ENCODE peak calls at places on chromosomes 7 and 10, in nine cellular contexts. O is H9; W is prostate gland; Z is anterior cingulate cortex; P is activated naive CD8-positive, alpha-beta T cell treated with anti-CD3 and anti-CD28 coated beads for 36 hours; G is psoas muscle; U is HL-60; V is cortex of kidney; S is GF-D8. T is an unnamed sample.

GRCh38 chr10:77173615-77174461 is 463.8 kb downstream of the KCNMA1 start:
- DNase-seq in O (peak), W (peak), Z (peak), P (peak), G (peak), U (peak), V (no peak), S (peak), T (no peak)

GRCh38 chr10:102718220-102718619 is 3.8 kb downstream of the SFXN2 start:
- DNase-seq in O (peak), W (no peak), Z (no peak), P (no peak), G (peak), U (no peak), V (no peak), S (peak), T (no peak)

GRCh38 chr10:44947356-44948152 is 12.0 kb upstream of the RASSF4 start:
- DNase-seq in O (peak), W (no peak), Z (no peak), P (no peak), G (no peak), U (no peak), V (no peak), S (peak), T (no peak)

GRCh38 chr10:28540145-28540544 is 7.2 kb downstream of the WAC start:
- DNase-seq in O (no peak), W (no peak), Z (no peak), P (no peak), G (no peak), U (no peak), V (no peak), S (no peak), T (no peak)

GRCh38 chr10:37535459-37536246 is 321.8 kb downstream of the ZNF248 start:
- DNase-seq in O (no peak), W (no peak), Z (no peak), P (no peak), G (no peak), U (no peak), V (no peak), S (no peak), T (no peak)

GRCh38 chr7:124152859-124153692 is 120.2 kb upstream of the TMEM229A start:
- DNase-seq in O (peak), W (no peak), Z (no peak), P (no peak), G (no peak), U (peak), V (no peak), S (no peak), T (no peak)

GRCh38 chr10:88386878-88387773 is 196.0 kb downstream of the RNLS start:
- DNase-seq in O (peak), W (no peak), Z (peak), P (no peak), G (no peak), U (peak), V (no peak), S (no peak), T (peak)

GRCh38 chr7:94003446-94004023 is 620 bp downstream of the BET1 start:
- DNase-seq in O (no peak), W (no peak), Z (no peak), P (peak), G (no peak), U (no peak), V (no peak), S (no peak), T (no peak)

GRCh38 chr10:30784521-30784895 is 155.0 kb upstream of the LYZL2 start:
- DNase-seq in O (no peak), W (no peak), Z (no peak), P (no peak), G (no peak), U (peak), V (no peak), S (no peak), T (no peak)

GRCh38 chr7:88522771-88523316 is 216.2 kb upstream of the STEAP4 start:
- DNase-seq in O (no peak), W (no peak), Z (no peak), P (no peak), G (no peak), U (no peak), V (no peak), S (no peak), T (no peak)

GRCh38 chr7:81525901-81526300 is 243.9 kb downstream of the HGF start:
- DNase-seq in O (no peak), W (no peak), Z (no peak), P (no peak), G (no peak), U (no peak), V (no peak), S (no peak), T (no peak)

GRCh38 chr10:24920907-24921881 is 31.2 kb downstream of the PRTFDC1 start:
- DNase-seq in O (peak), W (no peak), Z (peak), P (peak), G (no peak), U (no peak), V (no peak), S (peak), T (no peak)

GRCh38 chr7:424961-425793 is 94.5 kb downstream of the PDGFA start:
- DNase-seq in O (no peak), W (no peak), Z (peak), P (no peak), G (peak), U (no peak), V (no peak), S (no peak), T (no peak)

GRCh38 chr10:133528296-133528844 is 1.2 kb downstream of the CYP2E1 start:
- DNase-seq in O (no peak), W (no peak), Z (no peak), P (no peak), G (no peak), U (no peak), V (no peak), S (no peak), T (no peak)

GRCh38 chr10:5089869-5090268 is 4.3 kb upstream of the AKR1C3 start:
- DNase-seq in O (peak), W (no peak), Z (no peak), P (no peak), G (no peak), U (peak), V (no peak), S (no peak), T (no peak)

GRCh38 chr10:129787557-129787956 is 176.5 kb downstream of the EBF3 start:
- DNase-seq in O (no peak), W (no peak), Z (no peak), P (no peak), G (no peak), U (no peak), V (no peak), S (no peak), T (no peak)

GRCh38 chr7:78588393-78588792 is 789.8 kb downstream of the PHTF2 start:
- DNase-seq in O (no peak), W (no peak), Z (no peak), P (no peak), G (no peak), U (no peak), V (no peak), S (no peak), T (no peak)

GRCh38 chr10:88881335-88881734 is 1.3 kb downstream of the STAMBPL1 start:
- DNase-seq in O (no peak), W (no peak), Z (no peak), P (no peak), G (no peak), U (no peak), V (no peak), S (no peak), T (no peak)